ENCODE peak calls at places on chromosomes 1 and 21, in ten cellular contexts. Q, C, Z, F, D, N, M, W, I and O are unnamed samples.

GRCh38 chr1:218299416-218299815 is 14.3 kb downstream of the RRP15 start:
- DNase-seq in Q (no peak), C (no peak), Z (no peak), F (peak), D (peak), N (peak), M (no peak), W (no peak), I (peak), O (no peak)

GRCh38 chr1:231518485-231519035 is 9.9 kb upstream of the TSNAX start:
- DNase-seq in Q (peak), C (no peak), Z (no peak), F (no peak), D (no peak), N (no peak), M (no peak), W (no peak), I (peak), O (no peak)

GRCh38 chr1:205504311-205505075 is at the start of gene CDK18:
- DNase-seq in Q (peak), C (peak), Z (peak), F (peak), D (peak), N (peak), M (no peak), W (peak), I (peak), O (peak)

GRCh38 chr1:18182518-18183160 is 75.0 kb downstream of the IGSF21 start:
- DNase-seq in Q (no peak), C (no peak), Z (no peak), F (no peak), D (peak), N (no peak), M (no peak), W (no peak), I (no peak), O (no peak)

GRCh38 chr21:45545236-45545570 is 3.0 kb upstream of the SLC19A1 start:
- DNase-seq in Q (no peak), C (peak), Z (no peak), F (no peak), D (no peak), N (no peak), M (no peak), W (no peak), I (no peak), O (no peak)

GRCh38 chr1:12315126-12315525 is 85.3 kb downstream of the VPS13D start:
- DNase-seq in Q (no peak), C (no peak), Z (no peak), F (no peak), D (no peak), N (no peak), M (no peak), W (no peak), I (peak), O (no peak)

GRCh38 chr1:205907794-205908193 is 35.5 kb downstream of the SLC26A9 start:
- DNase-seq in Q (peak), C (no peak), Z (no peak), F (no peak), D (peak), N (no peak), M (no peak), W (no peak), I (peak), O (no peak)

GRCh38 chr1:77036560-77036959 is 169.3 kb downstream of the ST6GALNAC5 start:
- DNase-seq in Q (no peak), C (no peak), Z (no peak), F (no peak), D (peak), N (no peak), M (no peak), W (peak), I (peak), O (no peak)

GRCh38 chr1:26787381-26787705 is 407 bp upstream of the PIGV start:
- DNase-seq in Q (no peak), C (no peak), Z (no peak), F (no peak), D (peak), N (no peak), M (peak), W (no peak), I (peak), O (no peak)

GRCh38 chr1:147496044-147496443 is 45.3 kb upstream of the BCL9 start:
- DNase-seq in Q (no peak), C (no peak), Z (no peak), F (no peak), D (no peak), N (no peak), M (no peak), W (no peak), I (no peak), O (no peak)

GRCh38 chr1:237258871-237259270 is 216.9 kb downstream of the RYR2 start:
- DNase-seq in Q (no peak), C (peak), Z (no peak), F (no peak), D (no peak), N (peak), M (no peak), W (no peak), I (no peak), O (no peak)